ENCODE peak calls at places on chromosome 11, in four cellular contexts. L is brain microvascular endothelial cell, S is pancreas, N is transverse colon. Z is an unnamed sample.

GRCh38 chr11:8586805-8587204 is 7.2 kb downstream of the STK33 start:
- DNase-seq in L (no peak), N (no peak), S (no peak), Z (no peak)

GRCh38 chr11:4025248-4025956 is 69.2 kb upstream of the RRM1 start:
- DNase-seq in N (no peak), L (no peak), S (no peak), Z (no peak)

GRCh38 chr11:77140231-77140959 is 12.3 kb downstream of the MYO7A start:
- DNase-seq in S (peak), L (no peak), N (no peak), Z (peak)

GRCh38 chr11:9617960-9618359 is 44.5 kb downstream of the WEE1 start:
- DNase-seq in S (no peak), L (peak), N (no peak), Z (no peak)

GRCh38 chr11:46348986-46349401 is 1.7 kb downstream of the DGKZ start:
- DNase-seq in N (peak), S (no peak), L (no peak), Z (no peak)

GRCh38 chr11:114775849-114776621 is 97.7 kb downstream of the NXPE2 start:
- DNase-seq in N (no peak), S (no peak), L (no peak), Z (no peak)

GRCh38 chr11:26749927-26750326 is 28.1 kb upstream of the SLC5A12 start:
- DNase-seq in L (no peak), S (no peak), N (no peak), Z (no peak)

GRCh38 chr11:69697861-69698260 is 6.0 kb downstream of the FGF19 start:
- DNase-seq in S (no peak), L (no peak), N (no peak), Z (no peak)

GRCh38 chr11:99739464-99740089 is 718.8 kb downstream of the CNTN5 start:
- DNase-seq in N (no peak), S (no peak), L (peak), Z (peak)

GRCh38 chr11:18634140-18635032 is at the start of gene SPTY2D1:
- DNase-seq in L (peak), N (peak), S (peak), Z (peak)

GRCh38 chr11:65491614-65492386 is 7.0 kb upstream of the MALAT1 start:
- DNase-seq in L (peak), N (peak), S (peak), Z (peak)

GRCh38 chr11:108574675-108575074 is 18.9 kb downstream of the EXPH5 start:
- DNase-seq in N (no peak), S (no peak), L (no peak), Z (no peak)

GRCh38 chr11:88375927-88376470 is 38.5 kb upstream of the CTSC start:
- DNase-seq in S (no peak), L (no peak), N (no peak), Z (no peak)

GRCh38 chr11:47864910-47865309 is 16.8 kb upstream of the NUP160 start:
- DNase-seq in S (no peak), N (no peak), L (no peak), Z (no peak)

GRCh38 chr11:35337136-35337918 is 82.0 kb downstream of the SLC1A2 start:
- DNase-seq in S (peak), L (peak), N (no peak), Z (peak)

GRCh38 chr11:29448246-29448877 is 568.5 kb downstream of the KCNA4 start:
- DNase-seq in N (no peak), L (peak), S (no peak), Z (no peak)

GRCh38 chr11:1202776-1203504 is 19.9 kb upstream of the MUC5B start:
- DNase-seq in S (peak), L (peak), N (peak), Z (no peak)

GRCh38 chr11:97856666-97857065 is 1164.1 kb upstream of the CNTN5 start:
- DNase-seq in S (no peak), N (no peak), L (no peak), Z (no peak)

GRCh38 chr11:97454988-97455387 is 1065.2 kb downstream of the JRKL start:
- DNase-seq in N (no peak), S (no peak), L (peak), Z (peak)

GRCh38 chr11:93017821-93018690 is 48.6 kb downstream of the MTNR1B start:
- DNase-seq in N (no peak), S (no peak), L (no peak), Z (no peak)

GRCh38 chr11:30984442-30984816 is 385.1 kb downstream of the DCDC1 start:
- DNase-seq in S (no peak), N (no peak), L (peak), Z (no peak)

GRCh38 chr11:99632969-99633368 is 612.2 kb downstream of the CNTN5 start:
- DNase-seq in N (no peak), L (no peak), S (no peak), Z (no peak)

GRCh38 chr11:65506770-65507485 is 8.1 kb downstream of the MALAT1 start:
- DNase-seq in L (peak), S (peak), N (peak), Z (peak)

GRCh38 chr11:23313001-23313400 is 452.7 kb upstream of the CCDC179 start:
- DNase-seq in N (no peak), L (no peak), S (no peak), Z (no peak)

GRCh38 chr11:120125005-120125404 is 12.9 kb downstream of the TRIM29 start:
- DNase-seq in N (peak), S (no peak), L (peak), Z (no peak)

GRCh38 chr11:4665424-4665823 is 21.6 kb downstream of the OR51E1 start:
- DNase-seq in S (no peak), N (no peak), L (peak), Z (no peak)

GRCh38 chr11:85787809-85788805 is 22.8 kb downstream of the SYTL2 start:
- DNase-seq in L (no peak), N (peak), S (no peak), Z (no peak)

GRCh38 chr11:9506489-9507343 is 45.9 kb downstream of the ZNF143 start:
- DNase-seq in S (peak), N (peak), L (peak), Z (peak)

GRCh38 chr11:30595929-30596328 is 9.8 kb upstream of the MPPED2 start:
- DNase-seq in N (no peak), S (no peak), L (no peak), Z (no peak)

GRCh38 chr11:86108146-86108545 is 39.3 kb upstream of the PICALM start:
- DNase-seq in S (no peak), L (no peak), N (no peak), Z (no peak)

GRCh38 chr11:49208006-49208721 is at the start of gene FOLH1:
- DNase-seq in S (peak), N (no peak), L (no peak), Z (peak)

GRCh38 chr11:35794850-35795249 is 132.3 kb downstream of the TRIM44 start:
- DNase-seq in L (peak), S (no peak), N (no peak), Z (no peak)

GRCh38 chr11:103661185-103661584 is 375.3 kb upstream of the DDI1 start:
- DNase-seq in S (peak), N (no peak), L (no peak), Z (no peak)

GRCh38 chr11:43953521-43953920 is 11.1 kb downstream of the C11orf96 start:
- DNase-seq in N (no peak), L (no peak), S (no peak), Z (no peak)

GRCh38 chr11:73579641-73580434 is 18.1 kb downstream of the FAM168A start:
- DNase-seq in S (no peak), L (no peak), N (no peak), Z (no peak)

GRCh38 chr11:749731-750130 is 2.5 kb downstream of the TALDO1 start:
- DNase-seq in L (no peak), S (no peak), N (no peak), Z (no peak)

GRCh38 chr11:75174781-75175370 is 24.0 kb downstream of the SLCO2B1 start:
- DNase-seq in N (no peak), S (no peak), L (peak), Z (no peak)

DNA sequence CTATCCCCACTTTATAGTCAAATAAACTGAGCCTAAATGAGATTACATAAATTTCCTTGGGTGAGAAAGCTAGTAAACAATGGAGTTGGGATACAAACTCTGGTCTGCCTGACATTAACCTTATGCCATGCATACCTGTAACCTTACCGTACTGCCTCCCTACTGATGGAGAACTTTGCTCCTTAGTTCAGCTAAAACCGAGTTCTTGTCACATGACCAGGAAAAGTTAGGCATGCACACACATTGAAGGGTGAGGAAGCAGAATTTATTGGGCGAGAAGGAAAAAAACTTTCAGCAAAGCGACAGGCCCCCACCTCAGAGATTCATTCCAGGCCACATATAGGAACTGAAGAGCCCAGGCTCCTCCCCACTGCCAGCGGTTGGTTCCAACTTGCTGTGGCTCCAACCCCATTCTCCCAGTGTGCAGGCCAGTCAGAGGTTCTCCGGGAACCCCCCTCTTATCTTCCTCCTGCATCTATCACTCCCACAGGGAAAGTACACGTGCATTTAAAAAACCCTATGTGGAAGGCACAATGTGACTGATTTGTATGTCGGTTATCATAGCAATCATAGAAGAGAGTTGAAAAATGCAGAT is 3.2 kb upstream of the PIWIL4 start:
- DNase-seq in N (no peak), S (no peak), L (no peak), Z (no peak)
- TF ChIP-seq CTCF in N (no peak), S (no peak), L (no peak), Z (no peak)

DNA sequence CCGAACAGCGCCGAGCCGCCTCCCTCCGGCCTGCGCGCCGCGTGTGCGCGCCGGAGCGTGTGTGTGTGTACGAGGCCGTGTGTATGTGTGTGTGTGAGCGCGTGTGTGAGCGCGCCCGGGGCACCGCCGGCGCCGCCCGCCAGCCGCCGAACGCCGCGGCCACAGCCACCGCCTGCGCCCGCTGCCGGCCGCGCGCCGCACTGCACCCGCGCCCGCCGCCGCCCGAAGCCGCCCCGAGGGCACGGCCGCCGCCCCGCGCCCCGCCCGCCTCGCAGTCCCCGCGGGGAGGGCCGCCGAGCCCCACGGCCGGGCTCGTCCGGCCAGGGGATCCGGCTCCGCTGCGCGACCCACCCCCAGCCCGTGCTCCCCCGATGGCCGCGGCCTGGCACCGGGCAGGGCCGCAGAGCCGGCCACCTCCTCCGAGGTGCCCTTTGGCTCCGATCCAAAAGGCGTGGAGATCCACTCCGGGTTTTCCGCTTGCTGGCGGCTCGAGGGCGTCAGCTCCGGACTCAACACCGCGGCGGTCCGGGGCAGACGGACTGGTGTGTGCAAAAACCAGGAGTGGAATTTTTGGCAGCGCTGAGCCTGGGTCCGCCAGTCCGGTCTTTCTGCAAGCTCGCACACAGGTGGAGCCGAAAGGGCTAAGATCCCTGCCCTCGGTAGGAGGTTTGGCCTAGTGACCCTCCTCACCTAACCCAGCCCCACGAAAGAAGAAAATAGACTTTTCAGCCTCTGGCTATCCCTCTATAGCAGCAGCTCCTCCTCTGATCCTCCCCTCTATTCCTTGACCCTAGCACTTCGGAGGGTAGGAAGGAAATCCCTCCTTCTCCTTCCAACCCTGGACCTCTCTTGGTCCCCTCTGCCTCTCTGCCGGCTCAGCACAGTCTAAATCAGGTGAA is at the start of gene SYT7:
- DNase-seq in N (peak), S (peak), L (peak), Z (peak)
- H3K4me3 ChIP-seq in N (peak), S (peak), L (peak), Z (peak)

DNA sequence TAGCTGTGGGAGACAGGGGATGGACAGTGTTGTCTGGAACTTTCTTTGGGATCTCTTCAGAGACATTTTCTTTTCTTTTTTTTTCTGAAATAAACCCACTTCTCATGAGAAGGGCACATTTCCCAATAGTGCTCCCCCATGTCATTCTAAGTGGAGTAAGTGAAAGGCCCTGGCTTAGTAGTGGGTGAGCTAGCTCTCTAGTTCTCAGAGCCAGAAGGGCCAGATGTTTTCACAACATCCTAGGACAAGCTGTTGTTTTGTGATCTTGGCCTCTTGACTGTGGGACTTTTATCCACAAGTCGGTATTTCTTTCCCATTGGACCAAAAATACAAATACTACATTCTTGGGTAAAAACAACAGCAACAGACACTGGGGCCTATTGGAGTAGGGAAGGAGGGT is 607.7 kb upstream of the TENM4 start:
- DNase-seq in N (no peak), S (no peak), L (no peak), Z (no peak)
- TF ChIP-seq CTCF in N (no peak), S (no peak), L (no peak), Z (no peak)

DNA sequence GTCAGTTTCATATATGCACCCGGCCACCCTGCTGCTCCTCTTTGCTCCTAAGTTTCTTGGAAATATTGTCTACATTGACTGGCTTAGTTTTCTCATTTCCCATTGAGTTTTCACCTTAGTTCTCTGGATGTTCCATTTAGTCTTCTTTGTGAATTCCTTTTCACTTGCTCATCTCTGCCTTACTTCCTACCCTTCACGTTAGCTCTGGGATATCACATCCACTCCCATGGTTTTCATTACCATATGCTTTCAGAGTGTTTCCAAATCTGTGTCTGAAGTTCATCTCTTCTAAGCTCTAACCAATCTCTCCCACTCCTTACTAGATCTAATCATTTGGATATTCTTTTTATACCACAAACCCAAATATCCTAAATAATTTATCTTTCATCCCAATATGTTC is 226.4 kb downstream of the FAM76B start:
- DNase-seq in L (no peak), N (no peak), S (no peak), Z (no peak)
- H3K4me3 ChIP-seq in L (no peak), N (no peak), S (no peak), Z (no peak)

DNA sequence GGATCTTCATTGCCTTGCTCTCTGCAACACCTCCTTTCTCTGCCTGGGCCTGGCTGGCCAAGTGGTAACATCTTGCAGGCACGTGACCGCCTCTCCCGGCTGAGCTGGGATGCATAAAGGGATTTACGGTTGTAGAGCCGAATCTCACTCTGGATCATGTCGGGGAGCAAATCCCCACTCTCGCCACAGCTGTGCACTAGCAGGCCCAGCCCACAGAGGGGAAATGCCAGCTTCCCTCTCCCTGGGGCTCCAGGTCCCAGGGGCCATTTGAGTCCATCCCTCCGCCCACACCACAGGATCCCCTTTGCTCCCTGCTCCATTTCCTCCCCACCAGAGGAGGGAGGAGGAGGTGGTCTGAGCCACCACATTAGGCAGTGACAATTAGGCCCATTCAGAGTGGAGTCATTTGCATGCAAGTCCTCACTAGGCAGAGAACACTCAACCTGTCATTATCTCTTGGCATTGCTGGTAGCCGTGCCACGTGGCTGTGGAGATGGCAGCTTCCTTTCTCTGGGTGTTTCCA is 196.7 kb downstream of the DSCAML1 start:
- DNase-seq in S (no peak), N (no peak), L (no peak), Z (no peak)
- TF ChIP-seq CTCF in S (no peak), N (no peak), L (no peak), Z (no peak)

GRCh38 chr11:14549891-14550290 is 29.7 kb upstream of the PSMA1 start:
- DNase-seq in N (no peak), L (no peak), S (no peak), Z (no peak)

GRCh38 chr11:14552089-14552488 is 31.9 kb upstream of the PSMA1 start:
- DNase-seq in L (no peak), N (no peak), S (no peak), Z (no peak)

GRCh38 chr11:14551380-14551779 is 31.2 kb upstream of the PSMA1 start:
- DNase-seq in N (no peak), S (no peak), L (no peak), Z (no peak)

DNA sequence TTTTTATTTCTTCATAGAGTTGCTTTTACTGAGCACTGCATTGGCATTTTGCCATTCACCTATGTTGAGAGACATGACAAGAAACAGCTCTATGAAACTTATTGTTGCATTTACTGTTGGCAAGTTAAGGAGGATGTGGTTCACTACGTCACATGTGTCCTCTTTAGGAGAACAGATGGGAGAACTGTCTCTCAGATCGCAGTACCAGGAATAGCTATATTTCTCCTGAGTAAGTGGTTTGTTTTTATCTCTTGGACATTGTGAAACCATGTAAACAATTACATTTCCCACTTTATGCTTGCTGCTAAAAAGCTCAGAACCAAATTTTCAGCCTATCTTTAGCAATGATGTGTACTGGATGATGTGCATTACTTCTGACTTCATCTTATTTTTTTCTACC is 34.8 kb upstream of the PSMA1 start:
- DNase-seq in L (no peak), N (no peak), S (no peak), Z (no peak)
- H3K4me3 ChIP-seq in L (no peak), N (no peak), S (no peak), Z (no peak)

GRCh38 chr11:80155412-80156017 is 714.7 kb upstream of the TENM4 start:
- DNase-seq in S (no peak), L (peak), N (no peak), Z (no peak)
- TF ChIP-seq CTCF in S (no peak), L (peak), N (peak), Z (peak)